ENCODE peak calls at places on chromosomes 6 and 20, in four cellular contexts. H is WERI-Rb-1, B is G401, E is brain microvascular endothelial cell. A is an unnamed sample.

GRCh38 chr20:36957875-36958667 is 6.6 kb upstream of the SAMHD1 start:
- DNase-seq in H (no peak), B (peak), E (no peak), A (no peak)

GRCh38 chr6:839201-839600 is 146.3 kb upstream of the EXOC2 start:
- DNase-seq in H (no peak), B (no peak), E (no peak), A (no peak)

GRCh38 chr6:56814308-56814707 is 140.6 kb upstream of the BEND6 start:
- DNase-seq in H (no peak), B (peak), E (no peak), A (peak)

GRCh38 chr6:148935705-148936306 is 189.0 kb downstream of the UST start:
- DNase-seq in H (peak), B (no peak), E (peak), A (peak)

GRCh38 chr6:142568857-142569597 is 267.2 kb downstream of the ADGRG6 start:
- DNase-seq in H (no peak), B (no peak), E (peak), A (no peak)

GRCh38 chr6:44126320-44127149 is 717 bp downstream of the MRPL14 start:
- DNase-seq in H (peak), B (peak), E (peak), A (peak)

GRCh38 chr6:108966855-108967755 is 118.9 kb downstream of the ARMC2 start:
- DNase-seq in H (peak), B (no peak), E (peak), A (peak)

GRCh38 chr20:61303675-61304074 is 51.6 kb downstream of the CDH4 start:
- DNase-seq in H (no peak), B (no peak), E (no peak), A (no peak)

GRCh38 chr20:59749293-59749680 is 144.9 kb downstream of the PHACTR3 start:
- DNase-seq in H (no peak), B (peak), E (peak), A (no peak)

GRCh38 chr6:33655155-33655554 is 34.0 kb downstream of the ITPR3 start:
- DNase-seq in H (no peak), B (no peak), E (no peak), A (no peak)

GRCh38 chr6:36820700-36821580 is 18.3 kb downstream of the CPNE5 start:
- DNase-seq in H (peak), B (no peak), E (peak), A (no peak)